ENCODE peak calls at places on chromosomes 12 and 14, in six cellular contexts. O is NB4, D is heart left ventricle, X is uterus, L is Peyer's patch, T is upper lobe of left lung. E is an unnamed sample.

GRCh38 chr12:107955966-107956643 is 173.0 kb upstream of the WSCD2 start:
- DNase-seq in L (no peak), O (peak), T (no peak), X (no peak), D (no peak), E (no peak)

GRCh38 chr12:107484219-107484618 is 201.4 kb upstream of the PWP1 start:
- DNase-seq in L (peak), O (no peak), D (no peak), T (no peak), X (no peak), E (no peak)

GRCh38 chr14:24066490-24067132 is 4.8 kb upstream of the CPNE6 start:
- DNase-seq in L (no peak), X (no peak), D (no peak), T (no peak), O (no peak), E (no peak)

GRCh38 chr12:48422060-48422459 is 50.3 kb upstream of the ANP32D start:
- DNase-seq in X (no peak), O (no peak), D (no peak), T (no peak), L (no peak), E (no peak)

GRCh38 chr14:89240414-89240813 is 176.6 kb downstream of the FOXN3 start:
- DNase-seq in D (no peak), X (no peak), L (no peak), T (no peak), O (no peak), E (no peak)

GRCh38 chr12:59636945-59637656 is 41.3 kb downstream of the SLC16A7 start:
- DNase-seq in O (no peak), X (no peak), T (no peak), D (no peak), L (no peak), E (no peak)

GRCh38 chr12:71972441-71973074 is 33.9 kb downstream of the TPH2 start:
- DNase-seq in L (no peak), T (no peak), D (no peak), X (no peak), O (no peak), E (no peak)

GRCh38 chr12:49825360-49825970 is 2.7 kb downstream of the NCKAP5L start:
- DNase-seq in O (peak), L (no peak), X (no peak), D (peak), T (no peak), E (no peak)

GRCh38 chr12:98058838-98059237 is 456.6 kb upstream of the TMPO start:
- DNase-seq in L (no peak), T (no peak), O (no peak), D (no peak), X (no peak), E (no peak)

GRCh38 chr12:31715283-31715825 is 13.5 kb downstream of the AMN1 start:
- DNase-seq in X (no peak), O (peak), D (no peak), T (no peak), L (no peak), E (no peak)

GRCh38 chr12:8057839-8058238 is 8.3 kb downstream of the C3AR1 start:
- DNase-seq in L (no peak), O (peak), X (no peak), T (no peak), D (no peak), E (no peak)

GRCh38 chr12:101707131-101707782 is 9.8 kb downstream of the CHPT1 start:
- DNase-seq in X (no peak), T (no peak), O (no peak), L (no peak), D (no peak), E (no peak)

GRCh38 chr12:79424109-79424721 is 266.5 kb downstream of the PAWR start:
- DNase-seq in L (no peak), O (no peak), X (no peak), D (no peak), T (no peak), E (no peak)

GRCh38 chr14:29016050-29016900 is 249.7 kb downstream of the FOXG1 start:
- DNase-seq in O (peak), X (no peak), L (no peak), D (no peak), T (no peak), E (peak)

GRCh38 chr14:69660344-69661193 is 49.2 kb downstream of the SUSD6 start:
- DNase-seq in O (no peak), X (no peak), D (no peak), L (no peak), T (no peak), E (no peak)

GRCh38 chr14:100345711-100346110 is 22.6 kb downstream of the SLC25A47 start:
- DNase-seq in O (no peak), X (no peak), L (no peak), T (peak), D (no peak), E (no peak)

GRCh38 chr14:105855246-105855892 is 329.0 kb downstream of the TMEM121 start:
- DNase-seq in X (no peak), D (no peak), O (no peak), L (peak), T (peak), E (no peak)

GRCh38 chr12:30117483-30117882 is 333.7 kb upstream of the TMTC1 start:
- DNase-seq in O (no peak), T (no peak), L (no peak), D (no peak), X (no peak), E (no peak)

GRCh38 chr14:92040431-92041040 is 677 bp upstream of the TRIP11 start:
- DNase-seq in D (no peak), X (no peak), T (no peak), O (peak), L (no peak), E (no peak)

GRCh38 chr12:102691773-102692555 is 211.6 kb upstream of the IGF1 start:
- DNase-seq in D (no peak), X (no peak), L (no peak), O (no peak), T (no peak), E (no peak)

GRCh38 chr14:56590535-56590951 is 10.9 kb downstream of the TMEM260 start:
- DNase-seq in D (peak), L (no peak), T (no peak), X (no peak), O (no peak), E (no peak)

GRCh38 chr14:77102154-77102553 is 4.1 kb downstream of the CIPC start:
- DNase-seq in D (no peak), X (no peak), O (no peak), L (peak), T (no peak), E (no peak)

GRCh38 chr12:85575115-85576096 is 260.8 kb downstream of the RASSF9 start:
- DNase-seq in D (peak), O (peak), T (no peak), X (peak), L (peak), E (peak)

GRCh38 chr14:72666610-72667009 is 227.3 kb downstream of the DPF3 start:
- DNase-seq in T (no peak), X (no peak), L (no peak), O (no peak), D (no peak), E (no peak)

GRCh38 chr12:132761911-132762583 is 415 bp upstream of the ANKLE2 start:
- DNase-seq in O (peak), D (peak), L (peak), X (peak), T (peak), E (peak)
- TF ChIP-seq POLR2A in O (peak), D (no peak), L (peak), X (peak), T (no peak), E (peak)

DNA sequence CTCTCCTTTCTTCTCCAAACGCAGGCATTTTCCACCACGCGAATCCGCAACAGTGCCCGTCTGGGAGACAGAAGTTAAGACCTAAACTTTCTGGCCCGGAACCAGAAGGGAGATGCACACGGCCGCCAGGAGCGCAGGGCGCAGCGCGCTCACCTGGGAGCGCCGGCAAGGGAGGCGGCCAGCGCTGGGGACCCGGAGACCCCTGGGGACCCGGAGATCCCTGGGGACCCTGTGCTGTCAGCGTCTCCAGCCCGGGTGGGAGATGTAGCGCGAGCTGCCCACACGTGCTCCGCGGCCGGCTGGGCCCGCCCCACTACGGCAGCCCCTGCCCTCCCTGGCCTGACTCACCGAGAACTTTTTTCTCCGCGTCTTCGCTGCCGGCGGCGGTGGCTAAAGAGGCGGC is 620 bp downstream of the YBX3 start:
- DNase-seq in O (peak), D (peak), X (peak), L (peak), T (peak), E (peak)
- TF ChIP-seq POLR2A in O (no peak), D (no peak), X (no peak), L (no peak), T (no peak), E (peak)

GRCh38 chr12:39440781-39441180 is 2.1 kb downstream of the KIF21A start:
- DNase-seq in T (no peak), O (no peak), X (no peak), D (no peak), L (no peak), E (no peak)

GRCh38 chr12:39441189-39441962 is 1.5 kb downstream of the KIF21A start:
- DNase-seq in D (no peak), X (no peak), L (no peak), O (no peak), T (no peak), E (no peak)

GRCh38 chr12:39441963-39442894 is 691 bp downstream of the KIF21A start:
- DNase-seq in X (peak), D (peak), O (peak), L (peak), T (peak), E (peak)

GRCh38 chr12:39443704-39444234 is 849 bp upstream of the KIF21A start:
- DNase-seq in D (no peak), L (no peak), O (no peak), T (no peak), X (no peak), E (no peak)

DNA sequence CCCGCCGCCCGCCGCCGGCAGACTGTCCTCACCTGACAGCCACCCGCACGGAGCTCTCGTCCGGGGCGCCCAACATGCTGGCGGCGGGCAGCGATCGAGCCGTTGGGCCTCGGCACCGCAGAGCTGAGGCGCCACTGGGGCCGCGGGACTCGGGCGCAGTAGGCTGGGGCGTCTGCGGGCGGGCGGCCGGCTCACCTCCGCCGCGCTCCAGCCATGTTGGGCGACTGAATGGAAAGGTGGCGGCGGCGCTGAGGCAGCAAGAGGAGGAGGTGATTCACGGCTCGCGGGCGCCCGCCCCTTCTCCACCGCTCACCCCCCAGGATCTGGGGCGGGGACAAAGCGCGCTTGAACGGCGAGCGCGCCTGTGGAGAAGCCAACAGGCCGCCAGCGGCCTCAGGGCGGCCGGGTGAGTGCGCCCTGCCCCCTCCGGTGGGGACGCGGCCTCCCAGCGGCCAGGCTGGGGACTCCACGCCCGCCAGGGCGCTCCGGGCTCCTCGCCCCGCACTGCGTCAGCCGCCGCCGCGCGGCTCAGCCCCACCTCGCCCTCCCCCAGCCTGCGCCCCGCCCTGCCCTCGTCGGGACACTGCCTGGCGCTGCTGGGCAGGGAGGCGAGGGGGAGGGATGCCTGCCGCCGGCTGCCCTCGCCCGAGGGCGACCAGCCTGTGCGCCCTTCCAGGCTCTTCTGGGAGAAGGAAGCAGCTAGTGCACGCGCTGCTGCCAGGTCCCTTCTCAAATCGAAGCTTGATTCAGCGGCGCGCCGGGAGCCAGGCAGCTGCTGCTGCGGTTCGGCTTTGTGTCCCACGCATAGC is at the start of gene KIF21A:
- DNase-seq in L (peak), T (peak), D (peak), O (peak), X (peak), E (peak)
- TF ChIP-seq POLR2A in L (peak), T (no peak), D (no peak), O (peak), X (peak), E (peak)

GRCh38 chr12:47068539-47068938 is 10.9 kb upstream of the PCED1B start:
- DNase-seq in L (no peak), O (peak), X (no peak), D (no peak), T (no peak), E (no peak)

GRCh38 chr12:47071241-47071852 is 8.1 kb upstream of the PCED1B start:
- DNase-seq in T (no peak), X (no peak), O (peak), D (no peak), L (no peak), E (no peak)

GRCh38 chr12:47066278-47067048 is 13.0 kb upstream of the PCED1B start:
- DNase-seq in X (no peak), T (no peak), D (no peak), O (no peak), L (no peak), E (no peak)

GRCh38 chr12:47067176-47067575 is 12.2 kb upstream of the PCED1B start:
- DNase-seq in T (no peak), X (no peak), D (no peak), L (no peak), O (no peak), E (no peak)

DNA sequence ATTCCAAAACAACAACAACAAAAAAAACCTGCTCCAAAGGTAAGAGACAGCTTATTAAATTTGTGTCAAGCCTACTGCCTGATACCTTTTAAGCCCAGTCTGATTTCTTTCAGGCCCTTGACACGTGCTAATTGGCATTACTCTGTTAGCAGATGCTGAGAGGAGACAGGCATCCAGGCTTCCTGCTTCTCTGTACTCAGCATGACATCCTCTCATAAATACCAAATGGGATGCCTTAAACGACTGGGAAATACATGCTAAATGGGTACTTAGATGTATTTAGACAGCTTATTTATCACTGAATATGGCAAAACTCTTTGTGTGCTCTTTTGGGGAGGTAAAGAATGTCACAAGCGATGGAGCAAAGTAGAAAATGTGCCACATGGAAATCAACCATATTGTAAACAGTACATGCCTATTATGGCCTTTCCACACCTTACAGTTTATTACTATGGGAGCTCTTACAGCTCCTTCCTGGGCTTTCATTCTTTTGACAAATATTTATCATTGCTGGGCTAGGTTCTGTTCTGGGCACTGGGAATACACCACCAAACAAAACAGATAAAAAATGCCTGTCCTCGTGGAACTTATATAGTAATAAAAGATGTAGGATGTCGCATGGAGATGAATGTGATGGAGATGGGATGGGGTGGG is 11.5 kb upstream of the PCED1B start:
- DNase-seq in O (no peak), T (no peak), X (no peak), D (no peak), L (no peak), E (no peak)
- TF ChIP-seq POLR2A in O (no peak), T (no peak), X (no peak), D (no peak), L (no peak), E (no peak)

E was measured in GM12891.